ENCODE peak calls at places on chromosomes 5 and 9, in seven cellular contexts. One of them, this sample, is unnamed.
A peak's percentile ranks its signal among the peaks of the same experiment; 100 is the strongest.

GRCh38 chr5:160751297-160751696 is 100.7 kb downstream of the ATP10B start:
- DNase-seq in anterior cingulate cortex: no peak
- DNase-seq in RWPE2: no peak
- DNase-seq in T47D: no peak
- DNase-seq in kidney tubule cell: no peak
- DNase-seq in psoas muscle: no peak
- DNase-seq in AG04450: no peak
- DNase-seq in this sample: no peak

GRCh38 chr9:127973169-127974001 is 7.4 kb downstream of the EEIG1 start:
- DNase-seq in RWPE2: no peak
- DNase-seq in anterior cingulate cortex: no peak
- DNase-seq in AG04450: no peak
- DNase-seq in kidney tubule cell: no peak
- DNase-seq in psoas muscle: peak; percentile 64
- DNase-seq in T47D: no peak
- DNase-seq in this sample: no peak

GRCh38 chr5:81212211-81212687 is 20.9 kb upstream of the CKMT2 start:
- DNase-seq in psoas muscle: no peak
- DNase-seq in RWPE2: no peak
- DNase-seq in AG04450: no peak
- DNase-seq in anterior cingulate cortex: no peak
- DNase-seq in T47D: no peak
- DNase-seq in kidney tubule cell: peak; percentile 83
- DNase-seq in this sample: no peak

GRCh38 chr9:134173127-134174072 is 9.0 kb upstream of the RNU6ATAC start:
- DNase-seq in RWPE2: no peak
- DNase-seq in psoas muscle: no peak
- DNase-seq in kidney tubule cell: no peak
- DNase-seq in AG04450: no peak
- DNase-seq in anterior cingulate cortex: no peak
- DNase-seq in T47D: no peak
- DNase-seq in this sample: no peak

GRCh38 chr5:157086751-157087359 is 22.0 kb downstream of the HAVCR2 start:
- DNase-seq in AG04450: no peak
- DNase-seq in psoas muscle: no peak
- DNase-seq in anterior cingulate cortex: no peak
- DNase-seq in kidney tubule cell: no peak
- DNase-seq in RWPE2: no peak
- DNase-seq in T47D: no peak
- DNase-seq in this sample: no peak

GRCh38 chr5:72541501-72542235 is 34.5 kb upstream of the ZNF366 start:
- DNase-seq in anterior cingulate cortex: no peak
- DNase-seq in kidney tubule cell: no peak
- DNase-seq in AG04450: no peak
- DNase-seq in RWPE2: no peak
- DNase-seq in T47D: no peak
- DNase-seq in psoas muscle: peak; percentile 23
- DNase-seq in this sample: no peak

GRCh38 chr5:80254767-80255424 is 952 bp downstream of the SERINC5 start:
- DNase-seq in psoas muscle: no peak
- DNase-seq in AG04450: no peak
- DNase-seq in anterior cingulate cortex: no peak
- DNase-seq in RWPE2: no peak
- DNase-seq in T47D: no peak
- DNase-seq in kidney tubule cell: no peak
- DNase-seq in this sample: no peak

GRCh38 chr9:122498883-122499288 is 11.7 kb upstream of the OR1J2 start:
- DNase-seq in AG04450: peak; percentile 18
- DNase-seq in anterior cingulate cortex: no peak
- DNase-seq in RWPE2: no peak
- DNase-seq in kidney tubule cell: peak; percentile 65
- DNase-seq in T47D: peak; percentile 91
- DNase-seq in psoas muscle: no peak
- DNase-seq in this sample: peak; percentile 22

GRCh38 chr9:132548971-132549649 is 33.3 kb upstream of the BARHL1 start:
- DNase-seq in kidney tubule cell: peak; percentile 50
- DNase-seq in RWPE2: no peak
- DNase-seq in anterior cingulate cortex: no peak
- DNase-seq in AG04450: no peak
- DNase-seq in psoas muscle: no peak
- DNase-seq in T47D: no peak
- DNase-seq in this sample: no peak

GRCh38 chr9:16515879-16516289 is 354.6 kb downstream of the BNC2 start:
- DNase-seq in psoas muscle: no peak
- DNase-seq in RWPE2: no peak
- DNase-seq in anterior cingulate cortex: no peak
- DNase-seq in T47D: no peak
- DNase-seq in AG04450: no peak
- DNase-seq in kidney tubule cell: no peak
- DNase-seq in this sample: peak; percentile 44

GRCh38 chr5:74433255-74434123 is 207.0 kb downstream of the ENC1 start:
- DNase-seq in kidney tubule cell: peak; percentile 69
- DNase-seq in anterior cingulate cortex: no peak
- DNase-seq in psoas muscle: no peak
- DNase-seq in AG04450: no peak
- DNase-seq in RWPE2: no peak
- DNase-seq in T47D: no peak
- DNase-seq in this sample: no peak

GRCh38 chr5:143229896-143230675 is 173.4 kb downstream of the NR3C1 start:
- DNase-seq in kidney tubule cell: peak; percentile 96
- DNase-seq in T47D: no peak
- DNase-seq in RWPE2: no peak
- DNase-seq in anterior cingulate cortex: peak; percentile 61
- DNase-seq in AG04450: no peak
- DNase-seq in psoas muscle: no peak
- DNase-seq in this sample: no peak

GRCh38 chr5:88825782-88826110 is 57.2 kb downstream of the MEF2C start:
- DNase-seq in AG04450: no peak
- DNase-seq in psoas muscle: no peak
- DNase-seq in kidney tubule cell: no peak
- DNase-seq in T47D: no peak
- DNase-seq in RWPE2: no peak
- DNase-seq in anterior cingulate cortex: no peak
- DNase-seq in this sample: no peak

GRCh38 chr5:147904110-147904509 is 2.2 kb downstream of the C5orf46 start:
- DNase-seq in anterior cingulate cortex: no peak
- DNase-seq in T47D: no peak
- DNase-seq in psoas muscle: no peak
- DNase-seq in AG04450: no peak
- DNase-seq in RWPE2: no peak
- DNase-seq in kidney tubule cell: peak; percentile 70
- DNase-seq in this sample: no peak

GRCh38 chr5:33180900-33181299 is 259.9 kb upstream of the TARS1 start:
- DNase-seq in kidney tubule cell: peak; percentile 50
- DNase-seq in T47D: peak; percentile 52
- DNase-seq in anterior cingulate cortex: no peak
- DNase-seq in psoas muscle: no peak
- DNase-seq in AG04450: peak; percentile 13
- DNase-seq in RWPE2: no peak
- DNase-seq in this sample: peak; percentile 29

GRCh38 chr5:39176740-39177628 is 42.4 kb downstream of the FYB1 start:
- DNase-seq in kidney tubule cell: no peak
- DNase-seq in RWPE2: no peak
- DNase-seq in anterior cingulate cortex: no peak
- DNase-seq in AG04450: no peak
- DNase-seq in T47D: no peak
- DNase-seq in psoas muscle: no peak
- DNase-seq in this sample: no peak

GRCh38 chr9:278651-279050 is 64.0 kb downstream of the DOCK8 start:
- DNase-seq in RWPE2: no peak
- DNase-seq in T47D: no peak
- DNase-seq in anterior cingulate cortex: no peak
- DNase-seq in psoas muscle: no peak
- DNase-seq in kidney tubule cell: no peak
- DNase-seq in AG04450: no peak
- DNase-seq in this sample: no peak

GRCh38 chr9:129434187-129434586 is 186.7 kb downstream of the C9orf50 start:
- DNase-seq in AG04450: no peak
- DNase-seq in kidney tubule cell: no peak
- DNase-seq in anterior cingulate cortex: no peak
- DNase-seq in T47D: no peak
- DNase-seq in psoas muscle: no peak
- DNase-seq in RWPE2: no peak
- DNase-seq in this sample: no peak

GRCh38 chr5:143694357-143694756 is 117.6 kb upstream of the HMHB1 start:
- DNase-seq in T47D: no peak
- DNase-seq in RWPE2: no peak
- DNase-seq in kidney tubule cell: no peak
- DNase-seq in anterior cingulate cortex: no peak
- DNase-seq in AG04450: no peak
- DNase-seq in psoas muscle: no peak
- DNase-seq in this sample: no peak

GRCh38 chr5:74392698-74393431 is 247.7 kb downstream of the ENC1 start:
- DNase-seq in RWPE2: no peak
- DNase-seq in AG04450: no peak
- DNase-seq in anterior cingulate cortex: no peak
- DNase-seq in kidney tubule cell: peak; percentile 55
- DNase-seq in T47D: no peak
- DNase-seq in psoas muscle: no peak
- DNase-seq in this sample: no peak

GRCh38 chr5:152113401-152113800 is 188.8 kb upstream of the GLRA1 start:
- DNase-seq in anterior cingulate cortex: no peak
- DNase-seq in AG04450: no peak
- DNase-seq in T47D: no peak
- DNase-seq in RWPE2: no peak
- DNase-seq in kidney tubule cell: no peak
- DNase-seq in psoas muscle: no peak
- DNase-seq in this sample: no peak

This sample was measured in AG09319.